ENCODE peak calls at places on chromosomes 7 and 10, in seven cellular contexts. T is SK-N-SH, F is suprapubic skin, G is HL-60, Y is HCT116, B is spleen, P is stomach. W is an unnamed sample.

GRCh38 chr7:64875658-64876406 is 27.2 kb upstream of the ZNF273 start:
- DNase-seq in T (peak), F (no peak), G (no peak), Y (no peak), B (no peak), P (peak), W (no peak)

GRCh38 chr10:94429049-94429707 is 26.8 kb downstream of the TBC1D12 start:
- DNase-seq in T (no peak), F (no peak), G (no peak), Y (no peak), B (no peak), P (no peak), W (no peak)

GRCh38 chr7:34296663-34297062 is 361.4 kb upstream of the NPSR1 start:
- DNase-seq in T (no peak), F (no peak), G (no peak), Y (no peak), B (no peak), P (no peak), W (no peak)

GRCh38 chr10:98463976-98464754 is 17.4 kb upstream of the HPS1 start:
- DNase-seq in T (no peak), F (no peak), G (no peak), Y (no peak), B (no peak), P (no peak), W (no peak)

GRCh38 chr10:60394444-60394843 is 4.8 kb upstream of the ANK3 start:
- DNase-seq in T (no peak), F (no peak), G (no peak), Y (no peak), B (no peak), P (no peak), W (no peak)

GRCh38 chr7:99714171-99714570 is 20.8 kb downstream of the CYP3A7 start:
- DNase-seq in T (no peak), F (no peak), G (no peak), Y (no peak), B (no peak), P (no peak), W (no peak)

GRCh38 chr7:148975896-148976295 is 52.4 kb downstream of the PDIA4 start:
- DNase-seq in T (no peak), F (no peak), G (no peak), Y (no peak), B (peak), P (no peak), W (no peak)

GRCh38 chr10:13347235-13348156 is 597 bp downstream of the SEPHS1 start:
- DNase-seq in T (peak), F (peak), G (no peak), Y (peak), B (peak), P (peak), W (peak)

GRCh38 chr10:12540341-12540781 is 191.0 kb downstream of the CAMK1D start:
- DNase-seq in T (no peak), F (no peak), G (no peak), Y (no peak), B (no peak), P (no peak), W (no peak)

GRCh38 chr7:27101188-27101905 is 1.1 kb downstream of the HOXA2 start:
- DNase-seq in T (peak), F (no peak), G (no peak), Y (no peak), B (no peak), P (no peak), W (no peak)

GRCh38 chr10:58397830-58398229 is 12.6 kb downstream of the TFAM start:
- DNase-seq in T (no peak), F (no peak), G (no peak), Y (no peak), B (no peak), P (no peak), W (no peak)

GRCh38 chr7:116354546-116355422 is 144.4 kb downstream of the TES start:
- DNase-seq in T (peak), F (peak), G (no peak), Y (peak), B (peak), P (peak), W (peak)

GRCh38 chr7:78125884-78126283 is 327.3 kb downstream of the PHTF2 start:
- DNase-seq in T (no peak), F (no peak), G (no peak), Y (no peak), B (no peak), P (no peak), W (no peak)

GRCh38 chr10:3424102-3424803 is 251.7 kb upstream of the PITRM1 start:
- DNase-seq in T (peak), F (peak), G (no peak), Y (peak), B (no peak), P (no peak), W (no peak)

GRCh38 chr7:77823787-77824186 is 25.2 kb downstream of the PHTF2 start:
- DNase-seq in T (no peak), F (no peak), G (no peak), Y (no peak), B (no peak), P (no peak), W (no peak)

GRCh38 chr10:122342293-122343134 is 32.0 kb upstream of the PLEKHA1 start:
- DNase-seq in T (peak), F (no peak), G (no peak), Y (peak), B (no peak), P (no peak), W (peak)

GRCh38 chr7:4641091-4641666 is 40.9 kb upstream of the FOXK1 start:
- DNase-seq in T (no peak), F (no peak), G (no peak), Y (no peak), B (no peak), P (no peak), W (no peak)

GRCh38 chr7:2288986-2289611 is 25.1 kb downstream of the SNX8 start:
- DNase-seq in T (no peak), F (no peak), G (no peak), Y (no peak), B (no peak), P (no peak), W (no peak)

GRCh38 chr10:103660364-103661197 is 167.1 kb downstream of the NEURL1 start:
- DNase-seq in T (no peak), F (no peak), G (peak), Y (no peak), B (peak), P (peak), W (peak)

GRCh38 chr7:139246905-139247304 is 15.9 kb downstream of the UBN2 start:
- DNase-seq in T (no peak), F (no peak), G (no peak), Y (no peak), B (no peak), P (no peak), W (no peak)

GRCh38 chr7:47933229-47933628 is 15.0 kb downstream of the PKD1L1 start:
- DNase-seq in T (no peak), F (no peak), G (no peak), Y (no peak), B (no peak), P (no peak), W (no peak)

GRCh38 chr7:116785851-116786250 is 76.5 kb upstream of the CAPZA2 start:
- DNase-seq in T (no peak), F (no peak), G (no peak), Y (no peak), B (no peak), P (no peak), W (no peak)

GRCh38 chr10:127694580-127695193 is 42.3 kb upstream of the FOXI2 start:
- DNase-seq in T (peak), F (no peak), G (no peak), Y (peak), B (no peak), P (no peak), W (no peak)

GRCh38 chr7:8035647-8036518 is 67.3 kb downstream of the GLCCI1 start:
- DNase-seq in T (no peak), F (no peak), G (peak), Y (peak), B (no peak), P (no peak), W (no peak)

GRCh38 chr10:117360994-117361667 is 14.1 kb downstream of the PDZD8 start:
- DNase-seq in T (no peak), F (no peak), G (no peak), Y (no peak), B (no peak), P (no peak), W (no peak)

GRCh38 chr7:21568762-21569161 is 25.9 kb downstream of the DNAH11 start:
- DNase-seq in T (peak), F (no peak), G (no peak), Y (no peak), B (no peak), P (no peak), W (no peak)

GRCh38 chr7:27739301-27739913 is 555 bp upstream of the TAX1BP1 start:
- DNase-seq in T (peak), F (no peak), G (no peak), Y (no peak), B (peak), P (no peak), W (no peak)

GRCh38 chr10:113987805-113988204 is 55.9 kb upstream of the ADRB1 start:
- DNase-seq in T (no peak), F (no peak), G (peak), Y (no peak), B (no peak), P (no peak), W (no peak)

GRCh38 chr10:12042409-12042796 is 206 bp downstream of the UPF2 start:
- DNase-seq in T (no peak), F (no peak), G (peak), Y (no peak), B (peak), P (peak), W (no peak)

GRCh38 chr7:74006451-74007259 is 21.3 kb upstream of the ELN start:
- DNase-seq in T (peak), F (no peak), G (no peak), Y (no peak), B (no peak), P (peak), W (no peak)

GRCh38 chr7:18117482-18117881 is 89.8 kb upstream of the PRPS1L1 start:
- DNase-seq in T (no peak), F (no peak), G (no peak), Y (no peak), B (no peak), P (no peak), W (no peak)

GRCh38 chr10:106555599-106555998 is 608.9 kb downstream of the SORCS1 start:
- DNase-seq in T (no peak), F (no peak), G (no peak), Y (no peak), B (no peak), P (no peak), W (no peak)

GRCh38 chr7:152336754-152337368 is 98.9 kb downstream of the KMT2C start:
- DNase-seq in T (peak), F (no peak), G (no peak), Y (peak), B (no peak), P (no peak), W (peak)

DNA sequence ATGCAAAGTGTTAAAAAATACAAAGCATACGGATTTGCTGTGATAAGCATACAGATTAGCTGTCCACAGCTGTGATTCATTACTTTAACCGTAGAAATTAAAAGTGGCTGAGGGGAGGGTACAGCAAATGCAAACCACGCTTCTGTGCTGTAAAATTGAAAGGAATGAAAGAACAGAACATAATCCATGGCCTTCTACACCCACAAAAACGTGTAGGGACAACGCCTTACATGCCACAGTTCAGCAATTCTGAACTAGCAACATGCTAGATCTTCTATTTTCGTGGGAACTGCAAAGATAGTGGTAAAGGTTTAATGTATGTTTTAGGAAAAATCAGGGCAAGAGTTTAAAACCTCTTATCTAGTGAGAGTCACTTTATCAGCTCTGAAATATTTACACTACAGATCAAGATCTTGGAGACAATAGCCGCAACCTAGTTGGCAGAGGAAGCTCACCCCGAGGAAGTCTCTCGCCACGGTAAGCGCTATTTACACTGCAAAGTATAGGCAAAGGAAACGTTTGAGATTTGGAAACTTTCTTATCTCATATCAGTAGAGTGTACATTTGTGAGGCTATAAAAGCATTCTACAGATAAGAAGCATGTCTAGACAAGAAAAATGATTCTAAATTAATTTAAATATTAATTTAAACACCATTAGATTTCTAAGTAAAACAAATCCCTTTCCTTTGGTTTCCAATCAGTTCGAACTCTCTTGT is 193.6 kb downstream of the MLLT10 start:
- DNase-seq in T (peak), F (no peak), G (no peak), Y (no peak), B (no peak), P (peak), W (no peak)
- TF ChIP-seq POLR2AphosphoS5 in T (no peak), F (no peak), G (no peak), Y (no peak), B (no peak), P (no peak), W (peak)

GRCh38 chr10:132667613-132668394 is 118.1 kb downstream of the NKX6-2 start:
- DNase-seq in T (no peak), F (no peak), G (no peak), Y (no peak), B (peak), P (no peak), W (no peak)
- H3K4me3 ChIP-seq in T (no peak), F (no peak), G (no peak), Y (no peak), B (no peak), P (no peak), W (no peak)

DNA sequence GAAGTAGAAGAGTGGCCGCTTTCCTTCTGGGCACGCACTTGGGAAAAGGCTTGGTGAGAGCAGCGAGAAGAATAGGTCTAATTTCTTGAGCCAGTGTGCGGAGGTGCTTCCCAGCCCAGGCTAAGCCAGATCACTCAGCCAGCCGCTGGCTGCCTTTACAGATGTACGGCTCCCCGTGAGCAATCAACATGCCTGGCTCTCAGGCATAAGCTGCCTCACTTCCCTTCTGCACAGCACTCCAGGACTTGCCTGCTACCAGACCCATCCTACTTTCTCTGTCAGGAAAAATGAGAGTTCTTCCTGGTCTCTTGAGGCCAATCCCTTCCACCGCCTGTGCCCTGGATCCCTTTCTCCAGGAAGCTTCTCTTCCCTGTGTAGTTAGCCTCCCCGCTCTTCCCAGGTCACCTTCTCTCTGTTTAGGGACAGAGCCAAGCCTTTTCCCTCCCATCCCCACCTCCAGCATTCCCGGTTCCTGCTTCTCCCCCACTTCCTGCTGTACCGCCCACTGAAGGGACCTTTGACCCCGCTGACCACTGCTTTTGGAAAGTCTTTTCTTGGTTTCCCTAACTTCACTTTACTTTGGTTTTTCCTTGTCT is 1.1 kb upstream of the ACTR3C start:
- DNase-seq in T (peak), F (no peak), G (no peak), Y (no peak), B (no peak), P (no peak), W (no peak)
- TF ChIP-seq POLR2AphosphoS5 in T (no peak), F (no peak), G (no peak), Y (no peak), B (no peak), P (no peak), W (no peak)

GRCh38 chr10:75514830-75515229 is 83.4 kb downstream of the LRMDA start:
- DNase-seq in T (no peak), F (no peak), G (no peak), Y (no peak), B (no peak), P (no peak), W (no peak)

GRCh38 chr10:75508814-75509306 is 77.4 kb downstream of the LRMDA start:
- DNase-seq in T (peak), F (no peak), G (no peak), Y (no peak), B (no peak), P (no peak), W (no peak)

GRCh38 chr10:75511011-75511410 is 79.6 kb downstream of the LRMDA start:
- DNase-seq in T (no peak), F (no peak), G (no peak), Y (no peak), B (no peak), P (no peak), W (no peak)

GRCh38 chr10:75512534-75512933 is 81.1 kb downstream of the LRMDA start:
- DNase-seq in T (no peak), F (no peak), G (no peak), Y (no peak), B (no peak), P (peak), W (peak)

DNA sequence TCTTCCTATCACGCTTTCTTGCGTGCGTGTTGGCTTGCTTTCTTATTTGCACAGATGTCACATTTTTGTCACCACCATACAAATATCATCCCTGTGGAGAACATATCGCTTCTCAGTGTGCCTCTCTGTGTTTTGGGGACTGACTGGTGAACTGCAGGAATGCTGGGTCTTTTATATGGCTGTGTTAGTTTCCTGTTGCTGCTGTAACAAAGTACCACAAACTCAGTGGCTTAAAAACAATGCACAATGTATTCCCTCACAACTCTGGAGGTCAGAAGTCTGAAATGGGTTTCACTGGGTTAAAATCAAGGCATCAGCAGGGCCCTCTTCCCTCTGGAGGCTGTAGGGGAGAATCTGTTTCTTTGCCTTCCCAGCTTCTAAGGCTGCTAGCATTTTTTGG is 81.9 kb downstream of the LRMDA start:
- DNase-seq in T (no peak), F (no peak), G (no peak), Y (no peak), B (no peak), P (no peak), W (no peak)
- H3K4me3 ChIP-seq in T (no peak), F (no peak), G (no peak), Y (no peak), B (no peak), P (no peak), W (no peak)

GRCh38 chr7:106622654-106623314 is 38.2 kb downstream of the CCDC71L start:
- DNase-seq in T (no peak), F (no peak), G (no peak), Y (no peak), B (no peak), P (no peak), W (no peak)

GRCh38 chr7:106626376-106627293 is 34.3 kb downstream of the CCDC71L start:
- DNase-seq in T (no peak), F (no peak), G (no peak), Y (peak), B (no peak), P (no peak), W (no peak)

GRCh38 chr7:106623846-106624245 is 37.1 kb downstream of the CCDC71L start:
- DNase-seq in T (no peak), F (no peak), G (no peak), Y (no peak), B (no peak), P (no peak), W (no peak)

GRCh38 chr7:106623315-106623660 is 37.7 kb downstream of the CCDC71L start:
- DNase-seq in T (no peak), F (no peak), G (no peak), Y (no peak), B (no peak), P (no peak), W (no peak)

GRCh38 chr7:106625678-106626301 is 35.2 kb downstream of the CCDC71L start:
- DNase-seq in T (no peak), F (no peak), G (no peak), Y (no peak), B (no peak), P (no peak), W (no peak)
- TF ChIP-seq POLR2AphosphoS5 in T (no peak), F (no peak), G (no peak), Y (no peak), B (no peak), P (no peak), W (no peak)

DNA sequence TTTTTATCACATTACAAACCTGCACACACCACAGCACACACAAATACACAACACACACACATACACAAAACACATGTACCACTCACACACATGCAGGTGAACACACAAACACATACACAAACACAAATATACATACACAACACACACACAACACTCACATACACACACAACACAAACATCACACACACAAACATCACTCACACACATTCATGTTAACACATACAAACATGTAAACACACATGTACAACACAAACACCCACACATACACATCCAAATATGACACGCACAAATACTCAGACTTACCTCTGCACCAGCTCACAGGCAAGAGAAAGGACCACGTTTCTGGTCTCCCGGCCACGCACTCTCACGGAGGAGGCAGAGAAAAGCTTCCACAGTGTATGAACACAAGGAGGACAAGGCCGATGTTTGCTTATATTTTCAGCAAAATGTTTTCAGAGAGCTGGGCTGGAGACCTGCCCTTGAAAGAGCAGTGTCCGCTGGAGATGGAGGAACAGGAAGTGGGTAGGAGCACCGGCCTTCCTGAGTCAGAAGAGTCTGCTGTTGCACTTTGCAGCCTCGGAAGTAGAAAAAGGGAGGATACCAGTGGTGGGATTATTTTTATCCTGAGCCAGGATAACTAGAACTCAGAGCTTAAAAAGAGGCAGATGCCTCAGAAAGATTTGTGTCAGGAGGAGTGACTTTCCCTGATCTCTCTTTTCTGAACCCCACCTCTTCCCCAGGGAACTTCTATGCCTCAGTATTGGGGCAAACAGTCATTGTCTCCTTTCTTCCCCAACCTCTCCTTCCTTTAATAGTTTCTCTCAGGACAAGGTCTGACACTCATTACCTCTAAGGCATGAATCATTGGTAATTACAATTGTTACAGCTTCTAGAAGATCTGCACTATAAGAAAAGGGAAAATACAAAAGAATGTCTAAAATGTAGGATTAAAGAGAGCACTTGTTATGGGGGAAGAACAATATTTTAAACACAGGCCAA is at the start of gene GIMAP6:
- DNase-seq in T (no peak), F (no peak), G (peak), Y (no peak), B (peak), P (no peak), W (no peak)
- H3K4me3 ChIP-seq in T (no peak), F (peak), G (peak), Y (no peak), B (peak), P (peak), W (peak)

W was measured in prostate gland.